ENCODE peak calls at places on chromosomes 2 and 18, in four cellular contexts. G is thoracic aorta, X is iPS-NIHi11, Q is ureter. V is an unnamed sample.
A peak's percentile ranks its signal among the peaks of the same experiment; 100 is the strongest.

GRCh38 chr18:34801769-34802168 is 91.7 kb downstream of the DTNA start:
- DNase-seq in X (no peak), G (no peak), Q (no peak), V (no peak)

GRCh38 chr2:170679607-170680079 is 35.5 kb upstream of the SP5 start:
- DNase-seq in G (no peak), Q (peak; percentile 45), X (no peak), V (peak; percentile 41)

GRCh38 chr2:36672199-36672598 is 24.3 kb upstream of the VIT start:
- DNase-seq in Q (no peak), G (no peak), X (no peak), V (no peak)

GRCh38 chr2:173884403-173884802 is 80.8 kb downstream of the SP3 start:
- DNase-seq in G (no peak), X (peak; percentile 55), Q (no peak), V (peak; percentile 67)

GRCh38 chr2:98569197-98569793 is 39.0 kb downstream of the COA5 start:
- DNase-seq in X (peak; percentile 91), G (no peak), Q (no peak), V (no peak)

GRCh38 chr2:73746015-73746876 is 9.1 kb upstream of the TPRKB start:
- DNase-seq in X (peak; percentile 25), Q (no peak), G (no peak), V (no peak)

GRCh38 chr18:57921708-57922107 is 118.6 kb upstream of the ATP8B1 start:
- DNase-seq in X (no peak), Q (no peak), G (no peak), V (no peak)

GRCh38 chr18:2894131-2894840 is 47.5 kb downstream of the EMILIN2 start:
- DNase-seq in G (no peak), X (no peak), Q (no peak), V (no peak)

GRCh38 chr2:124001681-124002080 is 23.4 kb upstream of the CNTNAP5 start:
- DNase-seq in Q (no peak), G (no peak), X (no peak), V (no peak)

GRCh38 chr2:18440141-18440605 is 120.3 kb downstream of the RDH14 start:
- DNase-seq in Q (no peak), G (no peak), X (no peak), V (no peak)

GRCh38 chr2:120880381-120880780 is 144.7 kb downstream of the GLI2 start:
- DNase-seq in G (no peak), Q (no peak), X (no peak), V (no peak)

GRCh38 chr2:226508683-226509082 is 290.9 kb downstream of the IRS1 start:
- DNase-seq in G (no peak), X (no peak), Q (no peak), V (no peak)

GRCh38 chr2:212364106-212364505 is 174.5 kb downstream of the ERBB4 start:
- DNase-seq in Q (no peak), G (no peak), X (no peak), V (no peak)

V was measured in left colon.